ENCODE peak calls at places on chromosomes 2 and 18, in five cellular contexts. One of them, this sample, is unnamed.
A peak's percentile ranks its signal among the peaks of the same experiment; 100 is the strongest.

GRCh38 chr2:11027195-11027594 is 115.5 kb downstream of the KCNF1 start:
- DNase-seq in breast epithelium: no peak
- DNase-seq in choroid plexus epithelial cell: no peak
- DNase-seq in stimulated activated CD4-positive, alpha-beta T cell treated with anti-CD3 and anti-CD28 coated beads, Interleukin-4, amount 100 ng/mL, for 24 hours: no peak
- DNase-seq in stimulated activated naive CD4-positive, alpha-beta T cell: no peak
- DNase-seq in this sample: no peak

GRCh38 chr2:107777962-107778361 is 48.7 kb upstream of the RGPD4 start:
- DNase-seq in breast epithelium: no peak
- DNase-seq in stimulated activated CD4-positive, alpha-beta T cell treated with anti-CD3 and anti-CD28 coated beads, Interleukin-4, amount 100 ng/mL, for 24 hours: no peak
- DNase-seq in stimulated activated naive CD4-positive, alpha-beta T cell: no peak
- DNase-seq in choroid plexus epithelial cell: no peak
- DNase-seq in this sample: no peak

GRCh38 chr2:26355038-26355995 is 8.7 kb upstream of the ADGRF3 start:
- DNase-seq in breast epithelium: no peak
- DNase-seq in stimulated activated CD4-positive, alpha-beta T cell treated with anti-CD3 and anti-CD28 coated beads, Interleukin-4, amount 100 ng/mL, for 24 hours: peak; percentile 10
- DNase-seq in choroid plexus epithelial cell: peak; percentile 96
- DNase-seq in stimulated activated naive CD4-positive, alpha-beta T cell: no peak
- DNase-seq in this sample: no peak

GRCh38 chr18:3321133-3321812 is 59.3 kb downstream of the MYL12B start:
- DNase-seq in breast epithelium: no peak
- DNase-seq in stimulated activated CD4-positive, alpha-beta T cell treated with anti-CD3 and anti-CD28 coated beads, Interleukin-4, amount 100 ng/mL, for 24 hours: no peak
- DNase-seq in stimulated activated naive CD4-positive, alpha-beta T cell: no peak
- DNase-seq in choroid plexus epithelial cell: peak; percentile 96
- DNase-seq in this sample: no peak

GRCh38 chr18:26471027-26471426 is 77.3 kb downstream of the KCTD1 start:
- DNase-seq in stimulated activated naive CD4-positive, alpha-beta T cell: no peak
- DNase-seq in stimulated activated CD4-positive, alpha-beta T cell treated with anti-CD3 and anti-CD28 coated beads, Interleukin-4, amount 100 ng/mL, for 24 hours: no peak
- DNase-seq in choroid plexus epithelial cell: peak; percentile 71
- DNase-seq in breast epithelium: no peak
- DNase-seq in this sample: no peak

GRCh38 chr2:165610591-165611029 is 141.1 kb downstream of the CSRNP3 start:
- DNase-seq in stimulated activated naive CD4-positive, alpha-beta T cell: no peak
- DNase-seq in choroid plexus epithelial cell: no peak
- DNase-seq in breast epithelium: no peak
- DNase-seq in stimulated activated CD4-positive, alpha-beta T cell treated with anti-CD3 and anti-CD28 coated beads, Interleukin-4, amount 100 ng/mL, for 24 hours: no peak
- DNase-seq in this sample: no peak

GRCh38 chr2:232315923-232316299 is 62.6 kb upstream of the ALPP start:
- DNase-seq in stimulated activated naive CD4-positive, alpha-beta T cell: no peak
- DNase-seq in stimulated activated CD4-positive, alpha-beta T cell treated with anti-CD3 and anti-CD28 coated beads, Interleukin-4, amount 100 ng/mL, for 24 hours: no peak
- DNase-seq in choroid plexus epithelial cell: no peak
- DNase-seq in breast epithelium: no peak
- DNase-seq in this sample: no peak

GRCh38 chr2:95389256-95390119 is 13.0 kb upstream of the FAHD2A start:
- DNase-seq in breast epithelium: peak; percentile 67
- DNase-seq in stimulated activated naive CD4-positive, alpha-beta T cell: no peak
- DNase-seq in choroid plexus epithelial cell: peak; percentile 76
- DNase-seq in stimulated activated CD4-positive, alpha-beta T cell treated with anti-CD3 and anti-CD28 coated beads, Interleukin-4, amount 100 ng/mL, for 24 hours: peak; percentile 39
- DNase-seq in this sample: no peak

GRCh38 chr18:28690100-28690499 is 513.2 kb upstream of the CDH2 start:
- DNase-seq in stimulated activated naive CD4-positive, alpha-beta T cell: no peak
- DNase-seq in breast epithelium: no peak
- DNase-seq in stimulated activated CD4-positive, alpha-beta T cell treated with anti-CD3 and anti-CD28 coated beads, Interleukin-4, amount 100 ng/mL, for 24 hours: no peak
- DNase-seq in choroid plexus epithelial cell: no peak
- DNase-seq in this sample: no peak

GRCh38 chr2:2083113-2083757 is 247.8 kb downstream of the MYT1L start:
- DNase-seq in choroid plexus epithelial cell: no peak
- DNase-seq in stimulated activated CD4-positive, alpha-beta T cell treated with anti-CD3 and anti-CD28 coated beads, Interleukin-4, amount 100 ng/mL, for 24 hours: no peak
- DNase-seq in stimulated activated naive CD4-positive, alpha-beta T cell: no peak
- DNase-seq in breast epithelium: no peak
- DNase-seq in this sample: no peak

GRCh38 chr2:119826370-119826961 is 66.7 kb downstream of the PTPN4 start:
- DNase-seq in breast epithelium: no peak
- DNase-seq in choroid plexus epithelial cell: peak; percentile 59
- DNase-seq in stimulated activated CD4-positive, alpha-beta T cell treated with anti-CD3 and anti-CD28 coated beads, Interleukin-4, amount 100 ng/mL, for 24 hours: peak; percentile 41
- DNase-seq in stimulated activated naive CD4-positive, alpha-beta T cell: peak; percentile 5
- DNase-seq in this sample: no peak

GRCh38 chr18:79585395-79586370 is 93.9 kb upstream of the CTDP1 start:
- DNase-seq in stimulated activated CD4-positive, alpha-beta T cell treated with anti-CD3 and anti-CD28 coated beads, Interleukin-4, amount 100 ng/mL, for 24 hours: no peak
- DNase-seq in choroid plexus epithelial cell: no peak
- DNase-seq in breast epithelium: peak; percentile 14
- DNase-seq in stimulated activated naive CD4-positive, alpha-beta T cell: no peak
- DNase-seq in this sample: no peak

GRCh38 chr2:33451825-33452224 is 24.6 kb upstream of the RASGRP3 start:
- DNase-seq in stimulated activated naive CD4-positive, alpha-beta T cell: no peak
- DNase-seq in breast epithelium: no peak
- DNase-seq in stimulated activated CD4-positive, alpha-beta T cell treated with anti-CD3 and anti-CD28 coated beads, Interleukin-4, amount 100 ng/mL, for 24 hours: no peak
- DNase-seq in choroid plexus epithelial cell: no peak
- DNase-seq in this sample: no peak

GRCh38 chr2:168801961-168802824 is at the start of gene NOSTRIN:
- DNase-seq in breast epithelium: peak; percentile 51
- DNase-seq in stimulated activated CD4-positive, alpha-beta T cell treated with anti-CD3 and anti-CD28 coated beads, Interleukin-4, amount 100 ng/mL, for 24 hours: no peak
- DNase-seq in stimulated activated naive CD4-positive, alpha-beta T cell: no peak
- DNase-seq in choroid plexus epithelial cell: peak; percentile 61
- DNase-seq in this sample: no peak

GRCh38 chr2:222701709-222702108 is 30.3 kb downstream of the MOGAT1 start:
- DNase-seq in choroid plexus epithelial cell: no peak
- DNase-seq in stimulated activated naive CD4-positive, alpha-beta T cell: no peak
- DNase-seq in stimulated activated CD4-positive, alpha-beta T cell treated with anti-CD3 and anti-CD28 coated beads, Interleukin-4, amount 100 ng/mL, for 24 hours: no peak
- DNase-seq in breast epithelium: no peak
- DNase-seq in this sample: no peak

GRCh38 chr18:30094556-30094955 is 948.0 kb downstream of the DSC3 start:
- DNase-seq in choroid plexus epithelial cell: peak; percentile 46
- DNase-seq in stimulated activated CD4-positive, alpha-beta T cell treated with anti-CD3 and anti-CD28 coated beads, Interleukin-4, amount 100 ng/mL, for 24 hours: no peak
- DNase-seq in breast epithelium: no peak
- DNase-seq in stimulated activated naive CD4-positive, alpha-beta T cell: no peak
- DNase-seq in this sample: no peak

GRCh38 chr18:13387856-13388548 is 169.4 kb downstream of the LDLRAD4 start:
- DNase-seq in stimulated activated CD4-positive, alpha-beta T cell treated with anti-CD3 and anti-CD28 coated beads, Interleukin-4, amount 100 ng/mL, for 24 hours: no peak
- DNase-seq in choroid plexus epithelial cell: no peak
- DNase-seq in breast epithelium: peak; percentile 31
- DNase-seq in stimulated activated naive CD4-positive, alpha-beta T cell: no peak
- DNase-seq in this sample: no peak

GRCh38 chr2:11715987-11716652 is 30.3 kb upstream of the LPIN1 start:
- DNase-seq in stimulated activated CD4-positive, alpha-beta T cell treated with anti-CD3 and anti-CD28 coated beads, Interleukin-4, amount 100 ng/mL, for 24 hours: no peak
- DNase-seq in stimulated activated naive CD4-positive, alpha-beta T cell: no peak
- DNase-seq in choroid plexus epithelial cell: no peak
- DNase-seq in breast epithelium: no peak
- DNase-seq in this sample: no peak

This sample was measured in omental fat pad.